ENCODE peak calls at places on chromosomes 13 and 19, in eight cellular contexts. B is CD8-positive, alpha-beta T cell; T is heart left ventricle; O is fibroblast of pulmonary artery; N is endodermal cell; E is astrocyte of the spinal cord; S is transverse colon; R is gastrocnemius medialis. I is an unnamed sample.

GRCh38 chr13:24043590-24044350 is 116.8 kb upstream of the SPATA13 start:
- DNase-seq in B (no peak), T (no peak), O (no peak), N (no peak), E (no peak), S (no peak), R (no peak), I (no peak)

GRCh38 chr13:67076378-67076777 is 153.8 kb downstream of the PCDH9 start:
- DNase-seq in B (no peak), T (no peak), O (peak), N (no peak), E (no peak), S (no peak), R (no peak), I (no peak)

GRCh38 chr13:97141564-97142005 is 80.5 kb upstream of the MBNL2 start:
- DNase-seq in B (no peak), T (no peak), O (peak), N (peak), E (peak), S (peak), R (peak), I (peak)

GRCh38 chr19:52665529-52665928 is 27.4 kb upstream of the ZNF83 start:
- DNase-seq in B (no peak), T (no peak), O (no peak), N (no peak), E (peak), S (no peak), R (no peak), I (no peak)

GRCh38 chr13:78675112-78675511 is 16.2 kb upstream of the OBI1 start:
- DNase-seq in B (no peak), T (no peak), O (no peak), N (no peak), E (no peak), S (no peak), R (no peak), I (no peak)

GRCh38 chr19:39546599-39546998 is 6.6 kb upstream of the EID2 start:
- DNase-seq in B (no peak), T (no peak), O (no peak), N (no peak), E (no peak), S (no peak), R (no peak), I (no peak)

GRCh38 chr13:89490661-89491060 is 1819.5 kb downstream of the SLITRK5 start:
- DNase-seq in B (no peak), T (no peak), O (no peak), N (no peak), E (peak), S (no peak), R (no peak), I (no peak)

GRCh38 chr19:13748169-13748884 is 16.0 kb upstream of the MRI1 start:
- DNase-seq in B (no peak), T (no peak), O (peak), N (peak), E (peak), S (peak), R (no peak), I (peak)

GRCh38 chr13:84543976-84544375 is 661.7 kb upstream of the SLITRK1 start:
- DNase-seq in B (no peak), T (no peak), O (no peak), N (no peak), E (no peak), S (no peak), R (no peak), I (no peak)

GRCh38 chr19:46904114-46905060 is 43.6 kb downstream of the ARHGAP35 start:
- DNase-seq in B (no peak), T (peak), O (peak), N (peak), E (peak), S (no peak), R (no peak), I (no peak)

GRCh38 chr13:30308548-30308947 is 1.2 kb upstream of the KATNAL1 start:
- DNase-seq in B (no peak), T (no peak), O (peak), N (no peak), E (no peak), S (no peak), R (no peak), I (peak)

GRCh38 chr19:58001895-58002369 is 688 bp downstream of the ZNF606 start:
- DNase-seq in B (no peak), T (no peak), O (peak), N (no peak), E (peak), S (peak), R (no peak), I (no peak)

GRCh38 chr19:11141937-11142527 is 13.6 kb downstream of the SPC24 start:
- DNase-seq in B (no peak), T (no peak), O (no peak), N (peak), E (no peak), S (no peak), R (no peak), I (no peak)

GRCh38 chr13:44045179-44045562 is 165.5 kb downstream of the LACC1 start:
- DNase-seq in B (no peak), T (no peak), O (no peak), N (no peak), E (no peak), S (no peak), R (no peak), I (no peak)

GRCh38 chr19:6632002-6632621 is 37.8 kb downstream of the TNFSF14 start:
- DNase-seq in B (peak), T (no peak), O (peak), N (peak), E (peak), S (peak), R (peak), I (peak)

GRCh38 chr13:49444517-49445395 is 682 bp downstream of the SETDB2 start:
- DNase-seq in B (no peak), T (no peak), O (peak), N (peak), E (peak), S (peak), R (no peak), I (peak)

GRCh38 chr13:26727633-26728032 is 33.0 kb downstream of the GPR12 start:
- DNase-seq in B (no peak), T (no peak), O (no peak), N (no peak), E (no peak), S (no peak), R (no peak), I (no peak)

GRCh38 chr19:19550454-19550842 is 12.4 kb downstream of the CILP2 start:
- DNase-seq in B (no peak), T (no peak), O (peak), N (no peak), E (peak), S (no peak), R (no peak), I (no peak)

GRCh38 chr13:23628250-23628649 is 58.0 kb downstream of the TNFRSF19 start:
- DNase-seq in B (no peak), T (no peak), O (no peak), N (peak), E (no peak), S (no peak), R (no peak), I (no peak)

GRCh38 chr13:113581871-113582270 is 2.7 kb upstream of the TFDP1 start:
- DNase-seq in B (no peak), T (no peak), O (no peak), N (peak), E (no peak), S (no peak), R (no peak), I (no peak)

GRCh38 chr19:52648336-52648990 is 10.3 kb upstream of the ZNF83 start:
- DNase-seq in B (no peak), T (no peak), O (peak), N (no peak), E (peak), S (no peak), R (no peak), I (no peak)

GRCh38 chr19:14089662-14090508 is 666 bp downstream of the SAMD1 start:
- DNase-seq in B (no peak), T (peak), O (peak), N (peak), E (peak), S (peak), R (peak), I (peak)

GRCh38 chr13:110634558-110634957 is 19.2 kb downstream of the NAXD start:
- DNase-seq in B (no peak), T (no peak), O (peak), N (peak), E (peak), S (no peak), R (no peak), I (no peak)

GRCh38 chr13:114149774-114150740 is 17.6 kb upstream of the RASA3 start:
- DNase-seq in B (no peak), T (no peak), O (no peak), N (no peak), E (no peak), S (no peak), R (no peak), I (no peak)

GRCh38 chr19:46717716-46718143 is 816 bp upstream of the PRKD2 start:
- DNase-seq in B (no peak), T (peak), O (no peak), N (no peak), E (no peak), S (no peak), R (no peak), I (peak)

GRCh38 chr13:83780201-83780600 is 102.1 kb downstream of the SLITRK1 start:
- DNase-seq in B (no peak), T (no peak), O (peak), N (peak), E (peak), S (no peak), R (no peak), I (peak)

GRCh38 chr13:89950225-89950624 is 1397.3 kb upstream of the MIR17HG start:
- DNase-seq in B (no peak), T (no peak), O (no peak), N (no peak), E (no peak), S (no peak), R (no peak), I (no peak)

GRCh38 chr19:5440299-5440698 is 14.9 kb upstream of the ZNRF4 start:
- DNase-seq in B (no peak), T (no peak), O (no peak), N (no peak), E (no peak), S (no peak), R (no peak), I (no peak)
- H3K4me3 ChIP-seq in B (no peak), T (no peak), O (no peak), N (no peak), E (no peak), S (no peak), R (no peak), I (no peak)

DNA sequence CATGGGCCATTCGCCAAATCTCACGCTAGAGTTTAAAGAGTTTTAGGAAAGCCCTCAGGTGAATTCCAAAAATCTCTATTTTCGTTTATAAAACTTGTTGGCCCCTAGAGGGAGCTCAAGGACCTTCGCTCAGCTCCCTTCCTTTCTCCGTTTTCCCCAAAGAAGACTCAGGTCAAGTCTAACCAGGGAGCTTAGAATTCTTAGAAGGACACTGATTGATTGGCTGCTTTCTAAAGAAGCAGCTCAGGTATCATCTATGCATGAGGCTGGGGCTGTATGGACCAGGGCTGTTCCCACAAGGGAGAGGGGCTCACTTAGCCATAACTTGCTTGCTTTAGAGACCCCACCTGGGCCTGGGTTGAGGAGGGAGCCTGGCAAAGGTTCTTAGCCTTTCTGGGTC is 20.5 kb downstream of the DZIP1 start:
- DNase-seq in B (no peak), T (no peak), O (peak), N (peak), E (peak), S (no peak), R (no peak), I (peak)
- TF ChIP-seq CTCF in B (peak), T (peak), O (peak), N (peak), E (peak), S (peak), R (peak), I (peak)

GRCh38 chr19:40646564-40647254 is 43.7 kb downstream of the NUMBL start:
- DNase-seq in B (no peak), T (no peak), O (no peak), N (no peak), E (no peak), S (no peak), R (no peak), I (no peak)
- H3K4me3 ChIP-seq in B (no peak), T (no peak), O (peak), N (no peak), E (no peak), S (no peak), R (peak), I (no peak)

DNA sequence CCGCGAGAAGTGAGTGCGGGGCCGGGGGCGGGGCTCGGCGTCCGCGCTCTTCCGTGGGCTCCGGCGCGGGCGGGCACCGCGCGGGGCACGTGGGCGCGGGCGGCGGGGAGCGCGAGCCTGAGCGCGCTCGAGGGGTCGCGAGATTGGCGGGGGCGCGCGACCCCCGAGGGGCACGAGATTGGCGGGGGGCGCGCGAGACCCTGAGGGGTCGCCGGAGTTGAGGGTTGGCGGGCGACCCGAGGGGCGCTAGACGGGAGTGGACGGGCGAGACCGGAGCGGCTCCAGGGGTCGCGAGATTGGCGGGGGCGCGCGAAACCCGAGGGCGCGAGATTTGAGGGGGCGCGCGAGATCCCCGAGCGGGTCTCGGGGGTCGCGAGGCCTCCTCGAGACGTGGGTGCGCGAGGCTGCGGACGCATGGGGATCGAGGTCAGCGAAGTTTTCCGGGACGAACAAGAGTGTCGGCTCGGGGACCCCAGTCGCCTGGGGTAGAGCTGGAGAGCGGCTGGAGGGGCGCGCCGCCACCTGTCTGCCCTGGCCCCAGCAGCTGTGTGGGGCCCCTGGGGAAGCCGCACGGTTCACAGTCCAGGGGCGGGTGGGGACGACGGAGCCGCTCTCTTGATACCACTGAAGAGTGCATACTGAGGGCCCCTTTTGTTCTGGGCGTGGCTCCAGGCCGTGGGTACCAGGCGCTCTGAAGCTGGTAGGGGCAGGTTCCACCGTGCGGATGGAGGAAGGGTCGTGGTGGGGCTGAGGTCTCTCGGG is 682 bp downstream of the SSBP4 start:
- DNase-seq in B (no peak), T (peak), O (no peak), N (peak), E (no peak), S (peak), R (no peak), I (peak)
- TF ChIP-seq CTCF in B (no peak), T (no peak), O (no peak), N (no peak), E (no peak), S (no peak), R (no peak), I (no peak)

DNA sequence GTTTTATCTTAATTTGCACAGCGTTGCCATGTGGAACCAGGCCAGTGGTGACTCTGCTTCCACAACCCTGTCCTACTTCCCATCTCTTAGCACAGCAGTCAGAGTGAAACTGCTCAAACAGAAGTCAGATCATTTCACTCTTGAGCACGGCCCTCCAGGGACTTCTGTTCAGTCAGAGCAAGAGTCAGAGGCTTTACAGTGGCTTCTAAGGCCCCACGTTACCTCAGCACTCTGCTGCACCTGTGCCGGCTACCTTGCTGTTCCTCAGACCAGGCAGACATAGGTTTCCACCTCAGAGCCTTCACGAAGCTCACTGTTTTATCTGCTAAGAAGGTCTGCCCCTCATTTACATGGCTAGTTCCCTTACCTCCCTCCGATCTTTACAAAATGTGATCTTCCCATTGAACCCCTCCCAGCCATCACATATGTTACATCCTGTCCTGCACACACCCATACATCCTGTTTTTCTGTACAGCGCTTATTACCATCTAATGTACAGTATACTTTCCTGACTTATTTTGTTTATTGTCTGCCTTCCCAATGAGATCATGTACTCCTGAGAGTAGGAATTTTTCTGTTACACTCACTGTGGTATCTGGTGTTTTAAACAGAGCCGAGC is 41.6 kb downstream of the TM9SF2 start:
- DNase-seq in B (no peak), T (no peak), O (no peak), N (no peak), E (no peak), S (peak), R (no peak), I (peak)
- H3K4me3 ChIP-seq in B (peak), T (no peak), O (no peak), N (no peak), E (no peak), S (no peak), R (no peak), I (peak)

DNA sequence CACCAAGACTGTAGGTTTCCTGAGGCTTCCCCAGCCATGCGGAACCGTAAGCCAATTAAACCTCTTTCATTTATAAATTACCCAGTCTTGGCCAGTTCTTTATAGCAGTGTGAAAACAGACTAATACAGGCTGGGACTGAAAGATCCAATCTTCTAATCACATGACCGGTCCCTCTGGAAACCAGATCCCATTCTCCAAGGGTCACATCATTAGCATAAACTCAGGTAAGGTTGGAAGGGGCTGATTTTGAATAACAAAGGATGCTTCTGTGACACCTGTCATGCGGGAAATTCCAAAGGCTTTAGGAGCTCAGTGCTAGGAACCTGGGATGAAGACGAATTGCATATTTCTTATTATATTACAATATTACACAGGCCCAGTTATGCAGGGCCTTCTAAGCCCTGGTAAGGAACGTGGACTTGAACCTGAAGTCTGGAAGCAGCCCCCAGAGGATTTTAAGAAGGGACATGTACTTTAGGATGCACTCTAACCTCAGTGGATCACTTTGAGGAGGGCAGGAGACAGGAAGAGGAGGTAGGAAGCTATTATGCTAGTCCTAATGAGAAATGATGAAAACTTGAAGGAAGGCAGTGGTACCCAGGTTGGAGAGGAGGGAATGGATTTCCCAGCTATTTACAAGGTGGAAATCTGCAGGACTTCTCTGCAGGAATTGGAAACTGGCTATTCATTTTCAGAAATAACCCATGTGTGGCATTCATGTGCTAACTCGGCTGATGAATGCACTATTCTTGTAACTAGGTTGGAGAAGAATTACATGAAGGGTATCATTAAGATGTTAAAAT is 19.2 kb downstream of the TNFSF11 start:
- DNase-seq in B (no peak), T (no peak), O (no peak), N (no peak), E (no peak), S (no peak), R (no peak), I (no peak)
- TF ChIP-seq CTCF in B (no peak), T (no peak), O (no peak), N (no peak), E (no peak), S (no peak), R (no peak), I (no peak)

GRCh38 chr19:3398114-3398899 is 31.9 kb downstream of the NFIC start:
- DNase-seq in B (no peak), T (peak), O (no peak), N (peak), E (peak), S (peak), R (peak), I (no peak)
- H3K4me3 ChIP-seq in B (no peak), T (peak), O (no peak), N (no peak), E (no peak), S (peak), R (peak), I (no peak)

DNA sequence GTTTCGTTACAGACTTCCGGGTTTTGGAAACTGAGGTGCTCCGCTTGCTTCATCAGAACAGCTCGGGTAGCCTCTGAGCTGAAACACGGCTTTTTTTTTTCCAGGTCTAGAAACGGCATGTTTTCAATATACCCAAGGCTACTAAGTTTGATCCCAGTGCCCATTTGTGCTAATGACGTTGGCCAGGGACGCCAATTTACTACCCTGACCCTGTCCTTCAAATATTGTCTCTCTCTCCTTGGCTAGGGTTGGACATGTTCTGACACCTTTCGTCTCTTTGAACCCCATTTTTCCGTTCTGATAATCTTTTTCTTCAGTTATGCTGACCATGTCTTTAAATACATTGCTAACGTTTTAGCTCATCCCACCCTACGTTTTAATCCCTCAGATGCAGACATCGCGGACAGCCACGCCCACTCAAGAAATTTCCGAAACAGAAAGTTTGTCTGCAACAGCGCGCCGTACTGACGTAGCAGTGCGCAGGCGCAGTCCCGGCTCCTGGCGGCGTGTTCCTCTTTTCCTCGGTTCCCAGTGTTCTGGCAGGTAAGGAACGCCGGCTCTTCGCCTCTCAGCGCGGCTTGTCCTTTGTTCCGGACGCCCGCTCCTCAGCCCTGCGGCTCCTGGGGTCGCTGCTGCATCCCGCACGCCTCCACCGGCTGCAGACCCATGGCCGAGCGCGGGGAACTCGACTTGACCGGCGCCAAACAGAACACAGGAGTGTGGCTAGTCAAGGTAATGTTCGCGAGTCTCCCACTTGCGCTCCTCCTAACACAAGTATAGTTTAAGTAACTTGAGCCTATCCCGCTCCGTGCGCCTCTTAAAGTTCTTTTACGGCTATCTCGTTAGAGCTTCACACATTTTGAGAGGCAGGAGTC is at the start of gene GTF2F2:
- DNase-seq in B (peak), T (peak), O (peak), N (peak), E (peak), S (peak), R (peak), I (peak)
- TF ChIP-seq CTCF in B (no peak), T (no peak), O (no peak), N (peak), E (no peak), S (no peak), R (no peak), I (no peak)